ENCODE peak calls at places on chromosomes 11 and 22, in six cellular contexts. G is EH, E is NCI-H1436, N is hepatocyte, U is OCI-LY7, O is AG04449. B is an unnamed sample.

GRCh38 chr11:4495487-4495886 is 13.0 kb downstream of the OR52K1 start:
- DNase-seq in G (no peak), N (peak), U (no peak), O (no peak), E (no peak), B (no peak)

GRCh38 chr11:1772270-1773130 is 8.8 kb upstream of the CTSD start:
- DNase-seq in G (peak), N (peak), O (no peak), U (peak), E (no peak), B (peak)

GRCh38 chr11:3341298-3341697 is 37.6 kb downstream of the ZNF195 start:
- DNase-seq in N (peak), E (no peak), G (no peak), U (peak), O (no peak), B (no peak)

GRCh38 chr11:112632866-112633505 is 328.2 kb upstream of the NCAM1 start:
- DNase-seq in E (no peak), G (no peak), N (no peak), U (no peak), O (no peak), B (no peak)

GRCh38 chr22:36934153-36934939 is 20.9 kb downstream of the CSF2RB start:
- DNase-seq in N (no peak), E (no peak), G (no peak), U (no peak), O (no peak), B (no peak)

GRCh38 chr11:45141171-45141570 is 5.3 kb upstream of the PRDM11 start:
- DNase-seq in U (no peak), O (no peak), G (no peak), N (no peak), E (no peak), B (no peak)

GRCh38 chr22:35363571-35364086 is 17.3 kb upstream of the HMOX1 start:
- DNase-seq in N (no peak), E (no peak), G (no peak), O (no peak), U (no peak), B (no peak)

GRCh38 chr22:38482662-38483308 is 14.9 kb downstream of the KDELR3 start:
- DNase-seq in G (no peak), E (no peak), U (no peak), N (no peak), O (no peak), B (no peak)

GRCh38 chr11:1281974-1282365 is 27.5 kb downstream of the TOLLIP start:
- DNase-seq in U (no peak), N (no peak), G (peak), E (no peak), O (no peak), B (no peak)